ENCODE peak calls at places on chromosomes 13 and 19, in eight cellular contexts. J is CD4-positive, CD25-positive, alpha-beta regulatory T cell; N is transverse colon; V is left ventricle myocardium inferior; A is heart left ventricle; Y is pancreas; F is Peyer's patch; T is Panc1. C is an unnamed sample.
A peak's percentile ranks its signal among the peaks of the same experiment; 100 is the strongest.

GRCh38 chr13:37475966-37476365 is 122.6 kb downstream of the POSTN start:
- DNase-seq in J (no peak), N (no peak), V (no peak), A (no peak), Y (no peak), F (no peak), T (no peak), C (no peak)

GRCh38 chr13:58302349-58302748 is 670.8 kb downstream of the PCDH17 start:
- DNase-seq in J (no peak), N (no peak), V (no peak), A (no peak), Y (no peak), F (no peak), T (no peak), C (no peak)

GRCh38 chr19:5804516-5805464 is at the start of gene NRTN:
- DNase-seq in J (peak; percentile 45), N (peak; percentile 67), V (no peak), A (peak; percentile 33), Y (peak; percentile 49), F (peak; percentile 27), T (no peak), C (peak; percentile 40)

GRCh38 chr19:5470264-5470671 is 15.1 kb downstream of the ZNRF4 start:
- DNase-seq in J (no peak), N (peak; percentile 48), V (no peak), A (no peak), Y (no peak), F (no peak), T (no peak), C (peak; percentile 9)

GRCh38 chr19:35123573-35123972 is 8.0 kb downstream of the FXYD3 start:
- DNase-seq in J (no peak), N (peak; percentile 71), V (peak; percentile 44), A (no peak), Y (no peak), F (no peak), T (no peak), C (no peak)

GRCh38 chr13:38386421-38386820 is 36.8 kb downstream of the UFM1 start:
- DNase-seq in J (no peak), N (no peak), V (no peak), A (no peak), Y (no peak), F (no peak), T (no peak), C (no peak)

GRCh38 chr19:35528218-35529038 is at the start of gene SBSN:
- DNase-seq in J (no peak), N (no peak), V (no peak), A (no peak), Y (no peak), F (no peak), T (no peak), C (no peak)

GRCh38 chr19:3503036-3503572 is 2.6 kb upstream of the DOHH start:
- DNase-seq in J (no peak), N (no peak), V (no peak), A (no peak), Y (no peak), F (no peak), T (no peak), C (no peak)

GRCh38 chr19:11856568-11857264 is 8.2 kb downstream of the ZNF439 start:
- DNase-seq in J (no peak), N (peak; percentile 33), V (no peak), A (no peak), Y (no peak), F (no peak), T (no peak), C (peak; percentile 42)

GRCh38 chr13:42041684-42042035 is 6.8 kb upstream of the DGKH start:
- DNase-seq in J (no peak), N (peak; percentile 62), V (peak; percentile 50), A (peak; percentile 60), Y (peak; percentile 46), F (no peak), T (no peak), C (peak; percentile 46)

DNA sequence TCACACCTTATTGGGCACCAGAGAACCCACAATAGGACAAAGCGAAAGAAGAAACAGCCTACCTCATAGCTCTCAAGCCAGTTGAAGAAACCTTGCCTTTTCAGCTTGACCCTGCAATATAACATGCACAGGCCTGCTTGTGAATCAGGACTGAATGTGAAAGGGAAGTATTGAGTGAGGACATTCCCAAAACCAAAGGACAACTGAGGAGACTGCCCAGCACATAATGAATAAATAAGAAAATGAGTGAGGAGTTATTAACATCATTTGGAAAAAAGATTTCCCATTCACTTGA is 15.7 kb upstream of the ZNF544 start:
- DNase-seq in J (no peak), N (no peak), V (no peak), A (no peak), Y (no peak), F (no peak), T (no peak), C (no peak)
- H3K36me3 ChIP-seq in J (peaks cover 51% of the 10 kb centered on the region), N (peaks cover 21% of the 10 kb centered on the region), V (peaks cover 73% of the 10 kb centered on the region), A (peaks cover 55% of the 10 kb centered on the region), Y (peaks cover 46% of the 10 kb centered on the region), F (peaks cover 39% of the 10 kb centered on the region), T (no peaks in the 10 kb centered on the region), C (peaks cover 51% of the 10 kb centered on the region)

GRCh38 chr19:18109363-18109730 is 11.8 kb downstream of the MAST3 start:
- DNase-seq in J (no peak), N (peak; percentile 54), V (no peak), A (no peak), Y (no peak), F (peak; percentile 56), T (no peak), C (peak; percentile 83)
- H3K27ac ChIP-seq in J (peak overlapping the region; percentile 55), N (peak overlapping the region; percentile 86), V (peak overlapping the region; percentile 72), A (peak overlapping the region; percentile 68), Y (peak overlapping the region; percentile 87), F (peak overlapping the region; percentile 91), T (peak overlapping the region; percentile 8), C (peak overlapping the region; percentile 91)

DNA sequence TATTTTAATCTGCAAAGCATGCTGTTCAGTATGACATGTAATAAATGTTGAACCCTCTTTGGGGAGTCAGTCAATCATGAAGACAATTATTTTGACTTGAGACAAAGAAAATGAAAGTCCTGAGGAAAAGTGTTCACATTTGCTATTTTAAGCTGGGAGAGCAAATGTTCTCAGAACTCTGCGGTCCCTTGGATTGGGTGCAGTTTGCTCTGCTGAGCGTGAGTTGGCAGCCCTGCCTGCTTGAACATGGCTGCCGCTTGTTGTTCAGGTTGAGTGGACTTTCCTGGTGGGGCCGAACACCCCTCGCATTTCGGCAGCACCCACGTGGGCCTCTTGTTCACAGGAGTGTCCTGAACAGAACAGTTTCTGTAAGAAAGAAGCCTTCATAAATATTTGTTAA is 10.8 kb upstream of the RNF113B start:
- DNase-seq in J (no peak), N (no peak), V (no peak), A (no peak), Y (no peak), F (no peak), T (no peak), C (no peak)
- H3K4me3 ChIP-seq in J (no peak overlapping the region), N (no peak overlapping the region), V (no peak overlapping the region), A (no peak overlapping the region), Y (no peak overlapping the region), F (no peak overlapping the region), T (no peak overlapping the region), C (no peak overlapping the region)

DNA sequence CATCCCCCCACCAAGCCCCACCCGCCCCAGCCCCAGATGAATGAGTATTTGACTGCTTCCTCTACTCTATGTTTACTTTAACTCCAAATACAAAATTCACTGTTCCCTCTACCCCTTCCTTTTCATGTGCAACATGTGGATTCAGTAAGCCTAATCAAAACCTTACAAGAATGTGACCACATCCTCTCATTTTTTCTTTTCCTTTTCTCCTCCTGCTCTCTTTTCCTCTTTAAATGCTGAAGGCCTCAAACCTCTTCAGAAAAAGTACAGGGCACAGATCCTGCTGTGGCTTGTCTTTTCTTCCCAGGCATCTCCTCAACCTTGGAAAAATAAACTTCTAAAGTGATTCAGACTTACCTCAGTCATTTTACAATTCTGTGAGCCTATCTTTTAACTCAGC is 119.0 kb downstream of the MYCBP2 start:
- DNase-seq in J (no peak), N (no peak), V (no peak), A (no peak), Y (no peak), F (no peak), T (no peak), C (no peak)
- H3K36me3 ChIP-seq in J (peaks cover 55% of the 10 kb centered on the region), N (no peaks in the 10 kb centered on the region), V (peaks cover 74% of the 10 kb centered on the region), A (peaks cover 74% of the 10 kb centered on the region), Y (peaks cover 4% of the 10 kb centered on the region), F (no peaks in the 10 kb centered on the region), T (no peaks in the 10 kb centered on the region), C (peaks cover 7% of the 10 kb centered on the region)

DNA sequence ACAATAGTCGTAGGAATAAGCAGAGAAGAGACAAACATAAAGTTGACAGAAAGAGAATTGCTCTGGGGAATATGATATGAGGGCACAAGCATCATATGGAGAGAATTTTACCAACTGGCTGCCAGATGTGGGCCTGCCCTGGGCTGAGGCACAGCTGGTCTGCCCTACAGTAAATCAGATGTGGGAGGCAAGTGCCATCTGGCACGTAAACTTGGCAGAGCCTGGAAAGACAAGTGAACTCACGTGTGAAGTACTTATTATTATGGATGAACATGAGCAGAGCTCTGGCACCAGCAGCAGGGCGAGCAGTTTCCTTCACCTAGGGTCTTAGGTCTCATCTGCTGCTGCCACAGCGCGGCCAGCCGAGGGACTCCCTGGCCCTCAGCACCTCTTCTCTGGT is 20.6 kb downstream of the PCDH8 start:
- DNase-seq in J (no peak), N (no peak), V (no peak), A (no peak), Y (no peak), F (no peak), T (no peak), C (no peak)
- H3K27ac ChIP-seq in J (no peak overlapping the region), N (no peak overlapping the region), V (no peak overlapping the region), A (no peak overlapping the region), Y (no peak overlapping the region), F (no peak overlapping the region), T (no peak overlapping the region), C (no peak overlapping the region)

GRCh38 chr13:28528848-28529247 is 33.9 kb upstream of the FLT1 start:
- DNase-seq in J (no peak), N (no peak), V (no peak), A (no peak), Y (no peak), F (no peak), T (no peak), C (peak; percentile 72)
- H3K4me3 ChIP-seq in J (no peak overlapping the region), N (no peak overlapping the region), V (no peak overlapping the region), A (no peak overlapping the region), Y (no peak overlapping the region), F (no peak overlapping the region), T (no peak overlapping the region), C (no peak overlapping the region)

DNA sequence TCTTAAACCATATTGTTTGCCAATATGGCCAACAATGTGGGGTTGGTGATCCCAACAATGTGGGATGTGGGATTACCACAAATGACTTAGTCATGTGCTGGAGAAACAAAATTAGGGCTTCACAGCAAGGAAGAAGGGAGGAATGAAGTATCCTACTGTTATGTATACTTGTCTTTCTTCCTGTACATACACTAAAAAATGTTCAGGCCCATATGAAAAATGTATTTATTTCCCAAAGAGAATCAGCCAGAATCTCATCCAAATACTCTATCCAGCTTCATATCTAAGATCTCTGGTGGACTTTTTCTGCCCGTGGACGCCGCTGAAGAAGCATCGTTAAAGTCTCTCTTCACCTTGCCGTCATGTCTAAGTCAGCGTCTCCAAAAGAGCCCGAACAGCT is at the start of gene HNRNPA1L2:
- DNase-seq in J (no peak), N (no peak), V (no peak), A (no peak), Y (no peak), F (no peak), T (no peak), C (no peak)
- H3K36me3 ChIP-seq in J (peaks cover 47% of the 10 kb centered on the region), N (no peaks in the 10 kb centered on the region), V (peaks cover 35% of the 10 kb centered on the region), A (peaks cover 52% of the 10 kb centered on the region), Y (no peaks in the 10 kb centered on the region), F (no peaks in the 10 kb centered on the region), T (no peaks in the 10 kb centered on the region), C (no peaks in the 10 kb centered on the region)

C was measured in small intestine.